ENCODE peak calls at places on chromosomes 13 and 19, in ten cellular contexts. T is left lung, V is astrocyte, E is NB4, Y is brain microvascular endothelial cell, S is right lobe of liver, Q is IMR-90, G is DND-41, A is fibroblast of pulmonary artery, W is coronary artery. U is an unnamed sample.

GRCh38 chr13:33101835-33102234 is 85.6 kb downstream of the KL start:
- DNase-seq in T (no peak), V (no peak), E (no peak), Y (no peak), S (no peak), Q (peak), G (no peak), A (no peak), W (no peak), U (no peak)

GRCh38 chr13:23610966-23611486 is 40.8 kb downstream of the TNFRSF19 start:
- DNase-seq in T (no peak), V (peak), E (no peak), Y (peak), S (no peak), Q (peak), G (no peak), A (peak), W (no peak), U (no peak)

GRCh38 chr13:114106526-114106925 is 25.9 kb downstream of the RASA3 start:
- DNase-seq in T (peak), V (no peak), E (no peak), Y (no peak), S (no peak), Q (no peak), G (no peak), A (no peak), W (no peak), U (no peak)

GRCh38 chr13:51832471-51833152 is 12.4 kb downstream of the TMEM272 start:
- DNase-seq in T (no peak), V (no peak), E (peak), Y (no peak), S (no peak), Q (peak), G (peak), A (peak), W (no peak), U (no peak)

GRCh38 chr19:7870571-7871279 is 3.5 kb downstream of the PRR36 start:
- DNase-seq in T (peak), V (no peak), E (peak), Y (no peak), S (no peak), Q (no peak), G (peak), A (peak), W (no peak), U (peak)

GRCh38 chr13:25114220-25114619 is 18.3 kb downstream of the PABPC3 start:
- DNase-seq in T (peak), V (peak), E (peak), Y (peak), S (peak), Q (peak), G (peak), A (peak), W (no peak), U (peak)

GRCh38 chr13:64871742-64872141 is 2358.4 kb downstream of the PCDH9 start:
- DNase-seq in T (no peak), V (no peak), E (no peak), Y (peak), S (no peak), Q (no peak), G (no peak), A (peak), W (no peak), U (no peak)

GRCh38 chr19:12137541-12137940 is 2.6 kb downstream of the ZNF20 start:
- DNase-seq in T (no peak), V (no peak), E (peak), Y (no peak), S (no peak), Q (no peak), G (peak), A (no peak), W (no peak), U (no peak)

GRCh38 chr19:56113071-56113632 is 7.9 kb downstream of the ZNF787 start:
- DNase-seq in T (no peak), V (no peak), E (no peak), Y (no peak), S (no peak), Q (no peak), G (no peak), A (no peak), W (no peak), U (no peak)

GRCh38 chr13:24709186-24709913 is 29.1 kb downstream of the ATP12A start:
- DNase-seq in T (no peak), V (no peak), E (no peak), Y (no peak), S (no peak), Q (no peak), G (peak), A (no peak), W (no peak), U (no peak)

GRCh38 chr19:927044-927706 is 1.3 kb downstream of the ARID3A start:
- DNase-seq in T (peak), V (no peak), E (peak), Y (no peak), S (peak), Q (no peak), G (no peak), A (peak), W (no peak), U (no peak)

GRCh38 chr19:18865973-18866799 is 29.8 kb downstream of the CERS1 start:
- DNase-seq in T (no peak), V (no peak), E (peak), Y (peak), S (peak), Q (peak), G (peak), A (peak), W (no peak), U (no peak)

GRCh38 chr13:51636349-51636890 is 52.2 kb downstream of the WDFY2 start:
- DNase-seq in T (no peak), V (no peak), E (no peak), Y (no peak), S (no peak), Q (no peak), G (no peak), A (no peak), W (no peak), U (no peak)

GRCh38 chr13:19782049-19782726 is 557 bp downstream of the PSPC1 start:
- DNase-seq in T (peak), V (peak), E (peak), Y (peak), S (peak), Q (peak), G (peak), A (peak), W (peak), U (peak)

GRCh38 chr13:100381595-100382224 is 206.9 kb downstream of the GGACT start:
- DNase-seq in T (no peak), V (no peak), E (no peak), Y (no peak), S (peak), Q (no peak), G (no peak), A (no peak), W (no peak), U (no peak)

GRCh38 chr19:49217382-49217781 is 59.8 kb downstream of the TRPM4 start:
- DNase-seq in T (no peak), V (no peak), E (no peak), Y (peak), S (no peak), Q (peak), G (no peak), A (peak), W (no peak), U (no peak)

GRCh38 chr13:98134901-98135300 is 8.0 kb upstream of the FARP1 start:
- DNase-seq in T (no peak), V (no peak), E (no peak), Y (no peak), S (no peak), Q (no peak), G (no peak), A (no peak), W (no peak), U (no peak)

GRCh38 chr19:47494211-47494547 is 10.2 kb upstream of the KPTN start:
- DNase-seq in T (no peak), V (no peak), E (no peak), Y (no peak), S (no peak), Q (no peak), G (no peak), A (no peak), W (no peak), U (no peak)

GRCh38 chr13:20332361-20333096 is 100.4 kb upstream of the GJB6 start:
- DNase-seq in T (no peak), V (peak), E (no peak), Y (no peak), S (no peak), Q (no peak), G (no peak), A (peak), W (no peak), U (no peak)

GRCh38 chr19:45571457-45572220 is 13.0 kb downstream of the OPA3 start:
- DNase-seq in T (no peak), V (no peak), E (no peak), Y (no peak), S (no peak), Q (no peak), G (no peak), A (no peak), W (no peak), U (no peak)

GRCh38 chr19:7904074-7905020 is 670 bp downstream of the MAP2K7 start:
- DNase-seq in T (peak), V (no peak), E (no peak), Y (no peak), S (peak), Q (no peak), G (no peak), A (no peak), W (no peak), U (peak)

GRCh38 chr13:106284358-106284757 is 251.1 kb downstream of the EFNB2 start:
- DNase-seq in T (no peak), V (no peak), E (no peak), Y (no peak), S (no peak), Q (peak), G (no peak), A (peak), W (no peak), U (no peak)

GRCh38 chr13:31234729-31235128 is 35.0 kb downstream of the B3GLCT start:
- DNase-seq in T (no peak), V (no peak), E (peak), Y (no peak), S (no peak), Q (no peak), G (no peak), A (peak), W (no peak), U (no peak)

GRCh38 chr13:108595416-108596257 is 33.8 kb upstream of the MYO16 start:
- DNase-seq in T (no peak), V (peak), E (no peak), Y (no peak), S (no peak), Q (no peak), G (no peak), A (no peak), W (no peak), U (no peak)
- H3K4me3 ChIP-seq in T (peak), V (no peak), E (no peak), Y (no peak), S (no peak), Q (no peak), G (no peak), A (no peak), W (no peak), U (no peak)

GRCh38 chr19:33390908-33391630 is 17.6 kb downstream of the CEBPG start:
- DNase-seq in T (no peak), V (no peak), E (no peak), Y (no peak), S (peak), Q (no peak), G (no peak), A (no peak), W (no peak), U (no peak)

GRCh38 chr19:33388231-33388816 is 14.8 kb downstream of the CEBPG start:
- DNase-seq in T (no peak), V (no peak), E (no peak), Y (no peak), S (peak), Q (no peak), G (no peak), A (no peak), W (no peak), U (no peak)

GRCh38 chr19:33388817-33389573 is 15.5 kb downstream of the CEBPG start:
- DNase-seq in T (no peak), V (no peak), E (no peak), Y (no peak), S (peak), Q (no peak), G (no peak), A (no peak), W (peak), U (peak)

GRCh38 chr19:33390120-33390907 is 16.8 kb downstream of the CEBPG start:
- DNase-seq in T (peak), V (peak), E (peak), Y (no peak), S (peak), Q (no peak), G (no peak), A (peak), W (no peak), U (peak)

DNA sequence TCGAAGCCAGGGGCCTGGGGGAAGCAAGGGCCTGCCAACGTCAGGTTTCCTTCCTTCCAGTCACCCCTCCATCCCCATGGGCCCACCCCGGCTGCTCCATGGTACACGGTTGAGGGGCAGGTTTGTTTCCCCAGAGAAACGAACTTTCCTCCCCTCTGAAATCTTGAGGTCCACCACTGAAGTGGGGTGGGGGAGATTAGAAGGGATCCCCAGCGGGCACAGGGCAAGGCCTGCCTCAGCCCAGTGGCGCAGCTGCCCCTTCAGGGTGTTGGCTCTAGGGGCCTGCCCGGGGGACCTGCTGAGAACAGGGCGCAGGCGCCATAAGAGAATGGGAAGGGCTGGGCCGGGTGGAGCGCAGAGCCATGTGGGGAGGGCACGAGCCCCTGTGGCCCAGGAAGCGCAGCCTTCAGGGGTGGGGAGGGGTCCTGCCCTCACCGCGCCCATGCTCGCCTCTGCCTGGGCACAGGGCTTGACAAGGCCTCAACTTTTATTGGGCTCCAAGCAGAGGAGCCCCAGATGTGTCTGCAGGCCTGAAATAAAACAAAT is 16.1 kb downstream of the CEBPG start:
- DNase-seq in T (peak), V (no peak), E (no peak), Y (no peak), S (no peak), Q (no peak), G (no peak), A (no peak), W (no peak), U (no peak)
- TF ChIP-seq CTCF in T (no peak), V (no peak), E (no peak), Y (no peak), S (no peak), Q (no peak), G (no peak), A (no peak), W (no peak), U (no peak)

GRCh38 chr19:35752746-35753350 is 4.0 kb downstream of the HSPB6 start:
- DNase-seq in T (no peak), V (no peak), E (no peak), Y (no peak), S (no peak), Q (no peak), G (no peak), A (no peak), W (no peak), U (no peak)

GRCh38 chr19:35751839-35752745 is 3.7 kb downstream of the LIN37 start:
- DNase-seq in T (no peak), V (no peak), E (no peak), Y (no peak), S (peak), Q (no peak), G (no peak), A (no peak), W (no peak), U (no peak)

GRCh38 chr19:35746556-35746955 is 1.1 kb downstream of the PSENEN start:
- DNase-seq in T (no peak), V (no peak), E (no peak), Y (no peak), S (no peak), Q (no peak), G (no peak), A (no peak), W (no peak), U (no peak)

GRCh38 chr19:35748106-35749020 is at the start of gene LIN37:
- DNase-seq in T (peak), V (peak), E (peak), Y (peak), S (peak), Q (peak), G (peak), A (peak), W (peak), U (peak)

DNA sequence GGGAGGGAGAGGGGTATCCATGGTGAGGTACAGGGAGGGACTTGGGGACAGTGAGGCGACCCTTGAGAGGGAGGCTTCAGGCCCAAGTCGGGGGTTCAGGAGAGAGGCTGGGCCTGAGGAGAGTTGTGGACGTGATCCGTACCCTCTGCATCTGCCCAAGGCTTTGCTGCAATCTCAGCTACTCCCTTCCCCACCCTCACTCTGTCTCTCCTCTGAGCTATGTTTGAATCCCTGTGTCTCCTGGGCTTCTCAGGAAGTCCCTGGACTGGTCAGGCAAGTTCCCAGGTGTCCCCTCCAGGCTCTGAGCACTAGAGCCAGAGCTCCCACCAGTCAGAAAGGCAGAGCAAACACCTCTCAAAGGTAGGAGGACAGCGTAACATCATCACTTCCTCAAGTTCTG is 1.8 kb downstream of the LIN37 start:
- DNase-seq in T (no peak), V (no peak), E (no peak), Y (no peak), S (no peak), Q (no peak), G (no peak), A (no peak), W (no peak), U (no peak)
- H3K4me3 ChIP-seq in T (no peak), V (no peak), E (no peak), Y (no peak), S (no peak), Q (no peak), G (no peak), A (no peak), W (no peak), U (no peak)

GRCh38 chr19:4830768-4831265 is 695 bp downstream of the TICAM1 start:
- DNase-seq in T (no peak), V (no peak), E (no peak), Y (no peak), S (no peak), Q (no peak), G (no peak), A (no peak), W (no peak), U (peak)

GRCh38 chr19:4832776-4833175 is 1.3 kb upstream of the TICAM1 start:
- DNase-seq in T (no peak), V (no peak), E (no peak), Y (no peak), S (no peak), Q (no peak), G (no peak), A (no peak), W (no peak), U (no peak)

GRCh38 chr19:4830332-4830731 is 1.2 kb downstream of the TICAM1 start:
- DNase-seq in T (no peak), V (no peak), E (no peak), Y (no peak), S (no peak), Q (no peak), G (no peak), A (no peak), W (no peak), U (no peak)

GRCh38 chr19:4831351-4832340 is at the start of gene TICAM1:
- DNase-seq in T (peak), V (peak), E (peak), Y (peak), S (peak), Q (peak), G (peak), A (peak), W (no peak), U (peak)

GRCh38 chr19:4829001-4829712 is 2.4 kb downstream of the TICAM1 start:
- DNase-seq in T (no peak), V (no peak), E (peak), Y (no peak), S (peak), Q (no peak), G (no peak), A (no peak), W (no peak), U (peak)
- TF ChIP-seq CTCF in T (no peak), V (no peak), E (no peak), Y (peak), S (peak), Q (no peak), G (no peak), A (no peak), W (no peak), U (no peak)

DNA sequence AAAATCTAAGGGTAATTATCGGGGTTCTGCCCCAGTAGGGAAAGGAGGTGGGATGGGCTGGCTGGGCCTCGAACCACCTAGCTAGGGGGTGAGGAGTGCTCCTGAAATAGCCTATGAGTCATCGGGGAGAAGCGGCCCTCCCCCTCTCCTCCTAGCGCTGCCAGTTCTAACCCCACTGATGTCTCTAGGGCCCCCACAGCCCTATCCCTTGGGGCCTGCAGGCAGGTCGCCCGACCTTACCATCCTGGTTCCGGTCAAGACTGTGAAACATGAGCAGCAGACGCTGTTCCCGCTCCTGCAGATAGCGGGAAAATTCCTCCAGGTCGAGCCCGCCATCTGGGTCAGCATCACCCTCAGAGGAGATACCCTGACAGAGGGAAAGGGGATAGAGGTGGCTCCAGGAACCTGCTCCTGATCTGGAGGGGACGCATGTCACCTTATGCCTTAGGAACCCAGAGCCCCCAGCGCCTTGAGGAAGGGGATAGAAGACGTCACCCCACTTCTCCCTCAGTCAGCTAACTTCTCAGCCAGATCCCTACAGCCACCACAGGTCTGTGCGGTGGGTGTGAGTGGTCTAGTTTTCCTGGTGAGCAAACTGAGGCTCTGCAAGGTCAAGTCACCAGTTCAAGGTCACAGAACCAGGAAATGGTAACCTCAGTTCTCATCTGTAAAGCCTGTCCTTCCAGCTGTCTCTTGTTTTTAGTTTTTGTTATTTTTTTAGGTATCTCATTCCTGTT is 1.5 kb downstream of the SLC25A23 start:
- DNase-seq in T (no peak), V (no peak), E (peak), Y (no peak), S (no peak), Q (no peak), G (no peak), A (peak), W (no peak), U (no peak)
- H3K4me3 ChIP-seq in T (peak), V (no peak), E (peak), Y (no peak), S (no peak), Q (no peak), G (no peak), A (no peak), W (no peak), U (no peak)

DNA sequence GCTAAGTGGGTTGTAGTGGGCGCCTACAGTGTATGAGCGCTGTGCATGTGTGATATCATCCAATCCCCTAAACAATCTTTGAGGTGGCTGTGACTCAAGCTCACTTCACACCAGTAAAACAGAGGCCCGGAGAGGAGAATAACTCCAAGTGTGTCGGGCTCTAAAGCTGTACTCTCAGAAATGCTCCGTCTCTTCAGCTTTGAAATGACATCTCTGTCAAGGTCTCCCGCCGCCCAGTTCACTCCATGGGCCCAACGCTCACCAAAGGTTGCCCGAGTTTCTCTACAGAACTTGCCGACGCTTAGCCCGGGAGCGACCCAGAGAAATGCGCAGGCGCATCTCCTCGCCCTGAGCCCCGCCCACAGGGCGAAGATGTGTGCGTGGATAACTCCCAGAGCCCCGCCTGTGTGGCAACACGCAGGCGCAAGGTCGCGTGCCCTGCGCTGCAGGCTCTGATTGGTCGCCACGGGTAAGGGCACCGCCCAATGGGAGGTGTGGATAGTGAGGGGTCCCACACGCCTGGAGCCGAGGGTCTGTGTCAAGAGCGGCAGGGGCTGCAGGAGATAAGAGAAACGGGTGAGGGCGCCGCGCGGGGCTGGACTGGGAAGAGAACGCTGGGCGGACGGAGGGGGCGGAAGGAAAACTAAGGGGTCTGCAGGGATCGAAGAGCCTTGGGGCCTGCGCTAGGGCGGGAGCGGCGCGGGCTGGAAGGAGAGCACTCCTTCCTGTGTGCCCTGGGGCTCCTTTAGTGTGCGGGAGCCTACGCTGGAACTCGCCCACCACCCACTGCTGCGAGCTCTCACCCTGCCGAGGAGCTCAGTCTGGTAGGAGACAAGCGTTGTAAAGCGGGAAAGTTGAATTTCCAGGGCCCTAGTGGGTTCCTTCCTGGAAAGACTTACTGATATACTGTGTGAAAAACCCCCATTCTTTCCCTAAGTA is at the start of gene ZNF526:
- DNase-seq in T (peak), V (peak), E (peak), Y (peak), S (peak), Q (peak), G (peak), A (peak), W (peak), U (peak)
- TF ChIP-seq CTCF in T (no peak), V (no peak), E (no peak), Y (no peak), S (no peak), Q (peak), G (peak), A (no peak), W (no peak), U (no peak)